ENCODE peak calls at places on chromosomes 1 and 21, in six cellular contexts. B, J, K, Z, V and L are unnamed samples.

GRCh38 chr1:200139661-200140250 is 112.2 kb downstream of the NR5A2 start:
- DNase-seq in B (peak; percentile 74), J (peak; percentile 42), K (peak; percentile 57), Z (no peak), V (peak; percentile 50), L (peak; percentile 81)

GRCh38 chr1:202240956-202241355 is 47.4 kb downstream of the LGR6 start:
- DNase-seq in B (peak; percentile 13), J (no peak), K (no peak), Z (no peak), V (no peak), L (no peak)

GRCh38 chr1:18657436-18658179 is 27.0 kb downstream of the PAX7 start:
- DNase-seq in B (no peak), J (no peak), K (no peak), Z (no peak), V (no peak), L (no peak)

GRCh38 chr1:20964540-20965484 is 177.7 kb upstream of the HP1BP3 start:
- DNase-seq in B (no peak), J (no peak), K (no peak), Z (no peak), V (peak; percentile 61), L (peak; percentile 18)

GRCh38 chr1:182575540-182576149 is 13.4 kb downstream of the RNASEL start:
- DNase-seq in B (no peak), J (peak; percentile 25), K (no peak), Z (no peak), V (no peak), L (peak; percentile 85)

GRCh38 chr1:28812669-28813468 is 899 bp downstream of the OPRD1 start:
- DNase-seq in B (no peak), J (no peak), K (no peak), Z (no peak), V (peak; percentile 44), L (no peak)

GRCh38 chr1:47911892-47912291 is 85.3 kb downstream of the TRABD2B start:
- DNase-seq in B (no peak), J (no peak), K (no peak), Z (no peak), V (no peak), L (no peak)

GRCh38 chr1:159851386-159851785 is 11.1 kb downstream of the VSIG8 start:
- DNase-seq in B (no peak), J (no peak), K (no peak), Z (no peak), V (no peak), L (no peak)

GRCh38 chr1:211532086-211532439 is 40.1 kb upstream of the RD3 start:
- DNase-seq in B (no peak), J (no peak), K (no peak), Z (no peak), V (no peak), L (no peak)

GRCh38 chr21:44557491-44558328 is 885 bp downstream of the KRTAP10-3 start:
- DNase-seq in B (no peak), J (no peak), K (no peak), Z (no peak), V (no peak), L (no peak)

GRCh38 chr1:32931760-32932159 is 30.6 kb upstream of the TMEM54 start:
- DNase-seq in B (no peak), J (no peak), K (no peak), Z (no peak), V (no peak), L (no peak)

GRCh38 chr1:206472454-206472853 is 2.2 kb downstream of the IKBKE start:
- DNase-seq in B (no peak), J (peak; percentile 32), K (no peak), Z (no peak), V (no peak), L (peak; percentile 94)

GRCh38 chr1:2061065-2061778 is 11.0 kb downstream of the PRKCZ start:
- DNase-seq in B (no peak), J (no peak), K (no peak), Z (no peak), V (no peak), L (no peak)

GRCh38 chr1:16168622-16169021 is 12.8 kb upstream of the EPHA2 start:
- DNase-seq in B (no peak), J (no peak), K (no peak), Z (no peak), V (no peak), L (no peak)

GRCh38 chr1:166032901-166033371 is 133.9 kb downstream of the FAM78B start:
- DNase-seq in B (no peak), J (no peak), K (no peak), Z (peak; percentile 18), V (no peak), L (no peak)

GRCh38 chr21:41769933-41770332 is 3.1 kb upstream of the RIPK4 start:
- DNase-seq in B (no peak), J (no peak), K (no peak), Z (no peak), V (no peak), L (no peak)

GRCh38 chr1:213389061-213389581 is 338.1 kb downstream of the RPS6KC1 start:
- DNase-seq in B (no peak), J (no peak), K (no peak), Z (no peak), V (no peak), L (no peak)

GRCh38 chr1:156581661-156582387 is 2.3 kb downstream of the TTC24 start:
- DNase-seq in B (no peak), J (no peak), K (no peak), Z (no peak), V (peak; percentile 71), L (no peak)

GRCh38 chr1:38127432-38127831 is 80.8 kb upstream of the POU3F1 start:
- DNase-seq in B (no peak), J (no peak), K (no peak), Z (no peak), V (no peak), L (no peak)

GRCh38 chr1:1399870-1400575 is 888 bp upstream of the CCNL2 start:
- DNase-seq in B (no peak), J (no peak), K (no peak), Z (no peak), V (no peak), L (peak; percentile 46)

GRCh38 chr1:37728416-37728815 is 36.1 kb downstream of the CDCA8 start:
- DNase-seq in B (no peak), J (no peak), K (no peak), Z (no peak), V (no peak), L (no peak)

GRCh38 chr1:15668089-15668754 is 15.9 kb upstream of the PLEKHM2 start:
- DNase-seq in B (no peak), J (no peak), K (no peak), Z (no peak), V (no peak), L (no peak)

GRCh38 chr1:29503441-29503840 is 267.1 kb downstream of the PTPRU start:
- DNase-seq in B (no peak), J (no peak), K (no peak), Z (no peak), V (no peak), L (no peak)

GRCh38 chr21:32337206-32337605 is 38.6 kb downstream of the MRAP start:
- DNase-seq in B (no peak), J (no peak), K (no peak), Z (no peak), V (no peak), L (no peak)

GRCh38 chr21:32333953-32334673 is 35.5 kb downstream of the MRAP start:
- DNase-seq in B (no peak), J (no peak), K (no peak), Z (no peak), V (no peak), L (no peak)

GRCh38 chr21:32335601-32336575 is 37.2 kb downstream of the MRAP start:
- DNase-seq in B (no peak), J (no peak), K (no peak), Z (no peak), V (no peak), L (peak; percentile 63)

GRCh38 chr21:32336711-32337110 is 38.1 kb downstream of the MRAP start:
- DNase-seq in B (no peak), J (no peak), K (no peak), Z (no peak), V (no peak), L (peak; percentile 73)

GRCh38 chr21:32334980-32335471 is 36.4 kb downstream of the MRAP start:
- DNase-seq in B (peak; percentile 65), J (no peak), K (no peak), Z (no peak), V (no peak), L (no peak)
- TF ChIP-seq CTCF in B (no peak), J (no peak), K (no peak), Z (no peak), V (no peak), L (no peak)

GRCh38 chr1:187817782-187818181 is 989.0 kb downstream of the PLA2G4A start:
- DNase-seq in B (peak; percentile 6), J (no peak), K (no peak), Z (no peak), V (no peak), L (no peak)
- TF ChIP-seq CTCF in B (peak; percentile 23), J (no peak), K (peak; percentile 28), Z (no peak), V (no peak), L (peak; percentile 6)

GRCh38 chr1:102566182-102566581 is 542.1 kb downstream of the COL11A1 start:
- DNase-seq in B (no peak), J (no peak), K (no peak), Z (no peak), V (no peak), L (no peak)
- TF ChIP-seq CTCF in B (no peak), J (peak; percentile 2), K (no peak), Z (no peak), V (no peak), L (no peak)

DNA sequence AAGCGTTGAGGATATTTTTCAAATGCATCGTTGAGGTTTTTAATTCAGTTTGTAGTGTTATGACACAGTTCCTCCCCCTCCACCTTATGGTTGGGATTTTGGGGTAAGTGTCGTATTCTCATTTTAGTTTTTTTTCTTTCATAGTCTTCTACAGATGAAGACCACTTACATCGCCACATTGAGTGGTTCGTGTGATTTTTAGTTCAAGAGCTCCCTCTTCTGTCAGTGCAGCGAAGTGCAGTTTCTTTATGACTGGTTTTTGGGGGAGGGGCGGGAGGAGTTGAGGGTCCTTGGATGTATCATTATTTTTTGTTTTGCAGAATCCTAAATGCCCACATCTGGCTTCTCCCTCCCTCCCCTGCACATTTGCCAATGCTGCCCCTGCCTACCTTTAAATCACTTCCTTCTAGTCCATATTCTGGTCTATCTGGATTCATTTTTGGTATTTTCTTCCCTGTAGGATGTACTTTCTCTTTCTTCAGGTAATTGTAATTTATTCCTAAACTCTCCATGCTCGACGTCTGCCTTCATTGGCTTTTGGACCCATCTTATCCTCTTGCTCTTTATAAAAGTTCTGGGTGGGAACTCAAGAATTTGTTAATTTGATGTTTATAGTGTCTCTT is 433.1 kb downstream of the CAMTA1 start:
- DNase-seq in B (peak; percentile 58), J (no peak), K (peak; percentile 51), Z (no peak), V (no peak), L (peak; percentile 67)
- TF ChIP-seq CTCF in B (peak; percentile 57), J (peak; percentile 71), K (peak; percentile 83), Z (peak; percentile 69), V (peak; percentile 52), L (peak; percentile 81)

GRCh38 chr1:210200090-210200736 is 32.4 kb upstream of the SERTAD4 start:
- DNase-seq in B (no peak), J (no peak), K (no peak), Z (no peak), V (no peak), L (no peak)
- TF ChIP-seq CTCF in B (no peak), J (no peak), K (no peak), Z (peak; percentile 37), V (no peak), L (no peak)